ENCODE peak calls at places on chromosome 11, in four cellular contexts. H, I, Y and W are unnamed samples. For H3K36me3, the result is how much of the 10 kb centered on the place peaks cover.

GRCh38 chr11:10823152-10823579 is 14.4 kb upstream of the EIF4G2 start:
- DNase-seq in H (no peak), I (peak), Y (no peak), W (no peak)

GRCh38 chr11:118202599-118203422 is 22.0 kb downstream of the JAML start:
- DNase-seq in H (no peak), I (peak), Y (peak), W (no peak)

GRCh38 chr11:45652781-45653180 is 12.6 kb downstream of the CHST1 start:
- DNase-seq in H (no peak), I (no peak), Y (no peak), W (no peak)

GRCh38 chr11:2466869-2467694 is 22.3 kb downstream of the KCNQ1 start:
- DNase-seq in H (peak), I (no peak), Y (peak), W (no peak)

GRCh38 chr11:119014209-119014924 is 3.8 kb downstream of the RPS25 start:
- DNase-seq in H (no peak), I (no peak), Y (no peak), W (no peak)

GRCh38 chr11:94183886-94184264 is 55.2 kb downstream of the PANX1 start:
- DNase-seq in H (no peak), I (peak), Y (no peak), W (peak)

GRCh38 chr11:127345819-127346459 is 345.4 kb upstream of the KIRREL3 start:
- DNase-seq in H (peak), I (peak), Y (no peak), W (peak)

GRCh38 chr11:316031-316701 is 2.3 kb downstream of the IFITM1 start:
- DNase-seq in H (no peak), I (no peak), Y (peak), W (no peak)

GRCh38 chr11:81979444-81979843 is 754.2 kb downstream of the FAM181B start:
- DNase-seq in H (no peak), I (no peak), Y (no peak), W (no peak)

GRCh38 chr11:15615412-15616096 is 500.8 kb downstream of the INSC start:
- DNase-seq in H (no peak), I (no peak), Y (no peak), W (no peak)

GRCh38 chr11:19921976-19922688 is 209.5 kb downstream of the NAV2 start:
- DNase-seq in H (no peak), I (no peak), Y (no peak), W (no peak)

GRCh38 chr11:73866095-73866579 is 10.5 kb downstream of the COA4 start:
- DNase-seq in H (no peak), I (no peak), Y (no peak), W (no peak)

GRCh38 chr11:107043242-107043991 is 25.1 kb upstream of the GUCY1A2 start:
- DNase-seq in H (peak), I (no peak), Y (no peak), W (no peak)

GRCh38 chr11:1230456-1231395 is 7.9 kb downstream of the MUC5B start:
- DNase-seq in H (no peak), I (no peak), Y (no peak), W (no peak)

GRCh38 chr11:19673924-19674390 is 38.7 kb upstream of the NAV2 start:
- DNase-seq in H (no peak), I (peak), Y (no peak), W (peak)

GRCh38 chr11:33624082-33624481 is 76.5 kb downstream of the C11orf91 start:
- DNase-seq in H (no peak), I (no peak), Y (no peak), W (no peak)

GRCh38 chr11:45872513-45873356 is 12.7 kb upstream of the MAPK8IP1 start:
- DNase-seq in H (no peak), I (peak), Y (no peak), W (no peak)

GRCh38 chr11:10856689-10857603 is 907 bp downstream of the ZBED5 start:
- DNase-seq in H (peak), I (peak), Y (no peak), W (peak)

GRCh38 chr11:93467054-93467453 is 76.1 kb downstream of the SMCO4 start:
- DNase-seq in H (no peak), I (no peak), Y (no peak), W (no peak)

GRCh38 chr11:19076744-19077589 is 16.4 kb upstream of the MRGPRX2 start:
- DNase-seq in H (peak), I (peak), Y (peak), W (no peak)

GRCh38 chr11:19382131-19382611 is 141.4 kb upstream of the E2F8 start:
- DNase-seq in H (no peak), I (no peak), Y (no peak), W (no peak)

GRCh38 chr11:32895471-32895870 is 2.9 kb downstream of the QSER1 start:
- DNase-seq in H (no peak), I (no peak), Y (no peak), W (no peak)

GRCh38 chr11:27603376-27603775 is 96.8 kb upstream of the LIN7C start:
- DNase-seq in H (no peak), I (no peak), Y (no peak), W (no peak)

DNA sequence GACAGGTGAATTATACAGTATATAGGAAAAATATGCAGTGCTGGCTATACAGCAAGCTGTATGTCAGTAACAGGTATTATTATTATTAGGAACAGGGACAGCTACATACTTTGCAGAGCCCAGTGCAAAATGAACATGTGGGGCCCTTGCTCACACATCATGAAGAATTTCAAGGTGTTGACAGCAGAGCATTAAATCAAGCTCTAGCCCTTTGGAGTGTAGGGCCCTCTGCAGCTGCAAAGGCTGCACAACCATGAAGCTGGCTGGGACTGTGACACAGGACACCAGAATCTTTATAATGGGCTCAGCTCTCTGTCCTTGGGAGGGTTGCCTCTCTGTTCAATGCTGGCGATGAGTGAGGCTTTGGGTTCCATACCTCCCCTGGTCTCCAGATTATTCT is 44.9 kb upstream of the DAGLA start:
- DNase-seq in H (no peak), I (no peak), Y (no peak), W (no peak)
- H3K36me3 ChIP-seq in H (under half), I (under half), Y (under half), W (under half)

GRCh38 chr11:69643646-69644045 is 2.7 kb downstream of the CCND1 start:
- DNase-seq in H (no peak), I (no peak), Y (no peak), W (no peak)

GRCh38 chr11:69644962-69645675 is 4.2 kb downstream of the CCND1 start:
- DNase-seq in H (no peak), I (no peak), Y (no peak), W (no peak)

GRCh38 chr11:69642913-69643632 is 2.1 kb downstream of the CCND1 start:
- DNase-seq in H (peak), I (peak), Y (peak), W (peak)

GRCh38 chr11:69645801-69646492 is 5.0 kb downstream of the CCND1 start:
- DNase-seq in H (no peak), I (peak), Y (no peak), W (no peak)

DNA sequence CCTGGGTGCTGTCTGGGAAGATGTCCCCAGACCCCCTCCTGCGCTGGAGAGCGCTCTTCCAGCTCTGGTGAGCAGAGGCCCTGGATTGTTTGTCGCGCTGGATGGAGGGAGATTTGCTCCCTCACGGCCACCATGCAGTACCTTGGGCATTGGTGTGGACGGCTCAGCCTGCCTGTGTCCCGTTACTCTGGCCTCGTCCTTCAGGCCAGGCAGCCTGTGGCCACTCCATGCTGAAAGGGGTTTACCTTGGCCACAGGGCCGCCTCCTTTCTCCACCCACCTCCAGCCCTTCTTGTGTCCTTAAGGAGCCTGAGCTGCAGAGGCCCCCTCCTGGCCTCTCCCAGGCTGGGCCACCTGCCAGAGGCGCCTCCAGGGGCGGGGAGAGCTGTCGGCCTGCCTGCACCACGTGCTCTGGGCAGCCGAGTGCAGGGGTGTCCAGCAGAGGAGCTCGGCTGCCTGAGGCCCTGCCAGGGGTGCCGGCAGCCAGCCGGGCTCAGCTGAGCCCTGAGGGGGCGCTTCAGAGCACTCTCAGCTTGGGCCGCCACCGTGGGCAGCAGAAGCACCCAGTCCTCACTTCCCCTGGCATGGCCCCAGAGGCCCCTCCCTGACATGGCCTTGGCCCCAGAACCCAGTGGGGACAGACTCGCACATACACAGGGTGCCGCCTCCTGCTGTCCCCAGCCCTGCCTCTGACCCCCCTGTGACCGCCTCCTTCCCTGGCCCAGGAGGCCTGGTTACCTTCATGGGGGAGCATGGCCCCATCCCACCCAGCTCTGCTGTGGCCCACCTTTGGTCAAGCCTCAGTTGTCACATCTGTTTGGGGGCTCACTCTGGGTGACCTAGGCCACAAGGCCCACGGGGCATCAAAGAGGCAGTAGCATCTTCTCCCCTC is 3.4 kb downstream of the CCND1 start:
- DNase-seq in H (no peak), I (peak), Y (no peak), W (peak)
- H3K36me3 ChIP-seq in H (under half), I (under half), Y (under half), W (under half)

GRCh38 chr11:75478690-75479597 is 45.9 kb upstream of the KLHL35 start:
- DNase-seq in H (no peak), I (no peak), Y (no peak), W (no peak)
- H3K36me3 ChIP-seq in H (under half), I (under half), Y (under half), W (under half)

GRCh38 chr11:34652191-34652958 is 31.5 kb downstream of the EHF start:
- DNase-seq in H (no peak), I (no peak), Y (no peak), W (no peak)

GRCh38 chr11:34650528-34650927 is 29.6 kb downstream of the EHF start:
- DNase-seq in H (peak), I (no peak), Y (peak), W (no peak)

GRCh38 chr11:34649597-34649996 is 28.7 kb downstream of the EHF start:
- DNase-seq in H (no peak), I (no peak), Y (no peak), W (no peak)

GRCh38 chr11:34653031-34653430 is 32.1 kb downstream of the EHF start:
- DNase-seq in H (no peak), I (no peak), Y (no peak), W (no peak)

GRCh38 chr11:34651551-34651950 is 30.7 kb downstream of the EHF start:
- DNase-seq in H (no peak), I (no peak), Y (no peak), W (no peak)
- H3K36me3 ChIP-seq in H (under half), I (under half), Y (under half), W (under half)

DNA sequence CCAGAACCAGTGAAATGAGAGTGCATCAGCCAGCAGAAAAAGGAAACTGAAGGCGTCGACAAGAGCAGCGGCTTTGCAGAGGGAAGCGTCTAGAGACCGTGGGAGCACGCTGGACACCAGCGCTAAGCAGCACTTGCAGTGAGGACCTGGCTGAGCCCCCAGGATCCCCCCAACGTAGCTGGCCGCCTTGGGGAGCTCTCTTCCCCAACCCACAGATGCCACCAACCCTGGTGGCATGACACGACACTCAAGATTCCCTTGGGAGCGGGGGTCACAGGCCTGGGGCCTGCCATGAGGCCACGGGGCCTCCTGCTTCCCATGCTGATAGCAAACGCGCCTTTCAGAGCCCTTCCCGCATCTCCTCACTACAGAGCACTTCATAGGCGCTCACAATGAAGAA is 13.4 kb upstream of the TESMIN start:
- DNase-seq in H (no peak), I (no peak), Y (no peak), W (no peak)
- H3K36me3 ChIP-seq in H (under half), I (under half), Y (under half), W (under half)

DNA sequence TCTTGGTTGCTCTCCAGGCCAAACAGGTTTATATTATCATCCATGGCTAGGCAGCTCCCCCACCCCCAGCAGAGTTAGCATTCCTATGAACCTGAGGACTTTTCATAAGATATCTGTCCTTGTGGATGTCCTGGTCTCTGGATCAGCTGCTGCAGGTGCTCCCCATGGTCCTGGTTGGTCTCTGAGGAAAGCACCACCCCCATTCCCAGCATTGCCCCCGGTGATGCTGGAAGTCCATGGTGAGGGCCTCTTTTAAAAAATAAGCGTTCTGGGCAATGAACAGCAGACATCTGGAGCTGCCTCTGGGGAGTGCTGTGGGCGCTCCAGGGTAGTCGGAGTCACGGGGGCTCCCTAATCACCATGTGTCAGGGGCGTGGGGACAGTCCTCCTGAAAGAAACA is 26.6 kb downstream of the DKK3 start:
- DNase-seq in H (no peak), I (no peak), Y (no peak), W (no peak)
- H3K36me3 ChIP-seq in H (under half), I (under half), Y (under half), W (under half)

GRCh38 chr11:66069715-66070603 is at the start of gene PACS1:
- DNase-seq in H (peak), I (peak), Y (peak), W (peak)
- H3K36me3 ChIP-seq in H (under half), I (under half), Y (under half), W (under half)

GRCh38 chr11:121613724-121614123 is 161.0 kb upstream of the SORL1-AS1 start:
- DNase-seq in H (no peak), I (no peak), Y (no peak), W (no peak)
- H3K36me3 ChIP-seq in H (under half), I (under half), Y (half or more), W (under half)

GRCh38 chr11:47239889-47240288 is 8.7 kb downstream of the ACP2 start:
- DNase-seq in H (no peak), I (no peak), Y (no peak), W (no peak)
- H3K36me3 ChIP-seq in H (under half), I (under half), Y (under half), W (under half)

GRCh38 chr11:65504671-65505433 is 6.0 kb downstream of the MALAT1 start:
- DNase-seq in H (peak), I (no peak), Y (no peak), W (no peak)

GRCh38 chr11:65502852-65503603 is 4.2 kb downstream of the MALAT1 start:
- DNase-seq in H (peak), I (no peak), Y (no peak), W (peak)

GRCh38 chr11:65503923-65504670 is 5.3 kb downstream of the MALAT1 start:
- DNase-seq in H (peak), I (no peak), Y (no peak), W (no peak)

GRCh38 chr11:65502274-65502851 is 3.5 kb downstream of the MALAT1 start:
- DNase-seq in H (peak), I (no peak), Y (no peak), W (no peak)

GRCh38 chr11:65503606-65503922 is 4.7 kb downstream of the MALAT1 start:
- DNase-seq in H (no peak), I (no peak), Y (no peak), W (no peak)
- H3K36me3 ChIP-seq in H (under half), I (under half), Y (half or more), W (under half)